ENCODE peak calls at places on chromosomes 1 and 21, in four cellular contexts. D is SK-N-SH, S is K562, G is GM12891. E is an unnamed sample.

GRCh38 chr1:13737388-13737787 is 37.4 kb downstream of the PRDM2 start:
- DNase-seq in D (no peak), S (no peak), G (no peak), E (no peak)

GRCh38 chr1:200143347-200143746 is 115.8 kb downstream of the NR5A2 start:
- DNase-seq in D (no peak), S (no peak), G (no peak), E (no peak)

GRCh38 chr1:76419603-76420002 is 345.1 kb downstream of the ST6GALNAC3 start:
- DNase-seq in D (no peak), S (no peak), G (no peak), E (no peak)

GRCh38 chr1:170929835-170930554 is 5.3 kb upstream of the MROH9 start:
- DNase-seq in D (peak), S (peak), G (peak), E (peak)

GRCh38 chr1:108742268-108742667 is 4.2 kb upstream of the STXBP3 start:
- DNase-seq in D (no peak), S (no peak), G (no peak), E (no peak)

GRCh38 chr1:19505694-19506457 is 20.5 kb upstream of the CAPZB start:
- DNase-seq in D (no peak), S (no peak), G (no peak), E (no peak)

GRCh38 chr1:89728381-89728780 is 92.5 kb upstream of the LRRC8D start:
- DNase-seq in D (no peak), S (no peak), G (no peak), E (no peak)

GRCh38 chr1:109392788-109393580 is 4.7 kb downstream of the SORT1 start:
- DNase-seq in D (no peak), S (peak), G (no peak), E (no peak)

GRCh38 chr1:40153073-40153770 is 8.0 kb upstream of the RLF start:
- DNase-seq in D (peak), S (peak), G (no peak), E (no peak)

GRCh38 chr1:3857791-3858129 is 484 bp downstream of the DFFB start:
- DNase-seq in D (no peak), S (no peak), G (no peak), E (peak)

GRCh38 chr1:26483980-26484379 is 11.7 kb downstream of the HMGN2 start:
- DNase-seq in D (no peak), S (no peak), G (no peak), E (no peak)

GRCh38 chr1:87044840-87045239 is 130.4 kb downstream of the HS2ST1 start:
- DNase-seq in D (no peak), S (no peak), G (no peak), E (no peak)

GRCh38 chr21:46157396-46157986 is 2.1 kb upstream of the FTCD start:
- DNase-seq in D (no peak), S (no peak), G (no peak), E (no peak)

GRCh38 chr1:242828828-242829227 is 304.3 kb upstream of the PLD5 start:
- DNase-seq in D (no peak), S (no peak), G (no peak), E (no peak)

GRCh38 chr1:93207211-93207610 is 26.7 kb downstream of the CCDC18 start:
- DNase-seq in D (no peak), S (no peak), G (no peak), E (no peak)

GRCh38 chr1:15090373-15090772 is 63.2 kb upstream of the TMEM51 start:
- DNase-seq in D (no peak), S (no peak), G (peak), E (no peak)

GRCh38 chr1:209652873-209653401 is 712 bp upstream of the LAMB3 start:
- DNase-seq in D (no peak), S (peak), G (no peak), E (no peak)

GRCh38 chr1:115301438-115302020 is 36.5 kb downstream of the NGF start:
- DNase-seq in D (no peak), S (no peak), G (no peak), E (no peak)

GRCh38 chr1:238052496-238053266 is 162.0 kb upstream of the ZP4 start:
- DNase-seq in D (no peak), S (no peak), G (no peak), E (no peak)

GRCh38 chr1:12480748-12481362 is 137.2 kb downstream of the DHRS3 start:
- DNase-seq in D (no peak), S (peak), G (no peak), E (no peak)

GRCh38 chr1:165143437-165144065 is 213.0 kb downstream of the LMX1A start:
- DNase-seq in D (no peak), S (peak), G (no peak), E (no peak)

GRCh38 chr1:40965531-40965930 is 14.0 kb upstream of the CTPS1 start:
- DNase-seq in D (no peak), S (no peak), G (no peak), E (no peak)

GRCh38 chr1:118116401-118116800 is 68.6 kb downstream of the SPAG17 start:
- DNase-seq in D (no peak), S (no peak), G (no peak), E (no peak)

GRCh38 chr1:48823161-48823560 is 46.5 kb upstream of the BEND5 start:
- DNase-seq in D (no peak), S (no peak), G (no peak), E (no peak)

GRCh38 chr1:27719286-27720251 is 6.2 kb upstream of the FAM76A start:
- DNase-seq in D (peak), S (no peak), G (no peak), E (no peak)

GRCh38 chr1:39043513-39043912 is 17.4 kb downstream of the NDUFS5 start:
- DNase-seq in D (no peak), S (no peak), G (no peak), E (no peak)

GRCh38 chr1:39046811-39047210 is 20.7 kb downstream of the NDUFS5 start:
- DNase-seq in D (no peak), S (no peak), G (no peak), E (no peak)

GRCh38 chr1:39044762-39045161 is 18.6 kb downstream of the NDUFS5 start:
- DNase-seq in D (no peak), S (peak), G (no peak), E (no peak)

GRCh38 chr1:39047374-39048229 is 21.5 kb downstream of the NDUFS5 start:
- DNase-seq in D (no peak), S (peak), G (no peak), E (no peak)

GRCh38 chr1:39045231-39045630 is 19.1 kb downstream of the NDUFS5 start:
- DNase-seq in D (no peak), S (no peak), G (no peak), E (no peak)
- TF ChIP-seq TAF1 in D (no peak), S (no peak), G (no peak), E (no peak)

DNA sequence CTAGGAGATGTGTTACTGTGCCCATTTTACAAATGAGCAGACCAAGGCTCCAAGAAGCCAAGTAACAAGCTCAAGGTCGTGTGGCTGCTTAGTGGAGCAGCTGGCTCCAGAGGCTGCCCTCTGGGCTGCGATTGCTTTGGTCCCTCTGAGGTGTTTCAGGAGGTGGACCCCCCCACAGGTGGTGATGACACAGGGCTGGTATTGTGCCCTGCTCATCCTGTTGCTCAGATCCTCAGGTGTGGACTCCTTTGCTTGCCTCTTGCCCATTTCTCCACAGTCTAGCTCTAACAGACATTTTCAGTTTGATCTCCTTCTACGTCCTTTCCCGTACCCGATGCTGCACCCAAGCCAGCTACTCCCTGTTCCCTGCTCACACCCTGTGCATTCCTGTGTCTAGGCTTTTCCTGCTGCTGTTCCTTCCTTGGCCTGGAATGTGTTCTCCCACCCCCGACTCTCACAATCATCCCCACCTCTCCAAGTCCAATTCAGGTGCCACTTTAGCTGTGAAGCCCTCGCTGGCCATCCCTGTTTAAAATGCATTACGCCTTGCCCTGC is 28.1 kb upstream of the GRHL3 start:
- DNase-seq in D (no peak), S (no peak), G (no peak), E (no peak)
- TF ChIP-seq TAF1 in D (no peak), S (no peak), G (no peak), E (no peak)

GRCh38 chr1:6483010-6483760 is 8.3 kb downstream of the PLEKHG5 start:
- DNase-seq in D (no peak), S (no peak), G (no peak), E (no peak)
- TF ChIP-seq TAF1 in D (no peak), S (no peak), G (no peak), E (no peak)

DNA sequence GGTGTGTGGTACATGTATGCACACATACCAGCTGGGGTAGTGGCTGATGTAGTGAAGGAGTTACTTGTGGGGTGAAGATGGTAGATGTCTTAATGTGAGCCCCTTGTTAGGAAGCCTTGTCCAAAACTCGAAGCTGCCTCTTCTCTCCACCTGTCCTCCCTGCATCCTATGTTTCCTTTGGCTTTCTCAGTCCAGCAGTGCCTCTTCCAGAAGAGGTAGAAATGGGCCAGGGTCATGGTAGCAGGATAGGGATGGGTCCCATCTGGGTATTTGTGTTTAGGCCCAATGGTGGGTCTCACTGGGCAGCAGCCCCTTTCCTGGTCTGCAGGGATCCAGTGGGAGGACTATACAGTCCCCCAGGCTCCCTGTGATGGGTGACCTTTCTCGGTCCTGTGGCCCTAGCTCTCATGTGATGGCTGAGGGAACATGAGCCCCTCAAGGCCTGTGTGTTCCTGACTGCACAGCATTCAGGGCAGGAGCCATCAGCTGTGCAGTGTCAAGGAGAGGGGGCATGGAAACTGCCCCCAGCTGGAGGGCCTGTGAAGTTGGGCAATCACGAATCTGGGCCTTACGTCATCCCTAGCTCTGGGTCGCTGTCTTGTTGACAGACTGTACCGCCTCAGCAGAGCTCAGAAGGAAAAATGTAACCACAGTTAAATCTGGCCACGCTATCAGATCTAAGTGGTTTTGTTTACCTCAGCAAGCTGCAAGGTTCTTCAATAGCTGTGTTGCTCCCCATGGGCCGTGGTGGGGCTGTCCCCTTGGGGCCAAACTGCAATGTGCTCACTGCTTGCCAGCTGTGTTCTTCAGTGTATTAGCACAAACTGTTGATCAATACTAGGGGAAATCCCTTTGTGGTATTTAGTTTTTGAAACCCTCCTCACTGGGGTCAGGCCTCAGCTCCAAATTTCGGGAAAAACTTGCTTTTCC is 82.7 kb downstream of the NOS1AP start:
- DNase-seq in D (no peak), S (no peak), G (no peak), E (no peak)
- TF ChIP-seq TAF1 in D (no peak), S (no peak), G (no peak), E (no peak)

DNA sequence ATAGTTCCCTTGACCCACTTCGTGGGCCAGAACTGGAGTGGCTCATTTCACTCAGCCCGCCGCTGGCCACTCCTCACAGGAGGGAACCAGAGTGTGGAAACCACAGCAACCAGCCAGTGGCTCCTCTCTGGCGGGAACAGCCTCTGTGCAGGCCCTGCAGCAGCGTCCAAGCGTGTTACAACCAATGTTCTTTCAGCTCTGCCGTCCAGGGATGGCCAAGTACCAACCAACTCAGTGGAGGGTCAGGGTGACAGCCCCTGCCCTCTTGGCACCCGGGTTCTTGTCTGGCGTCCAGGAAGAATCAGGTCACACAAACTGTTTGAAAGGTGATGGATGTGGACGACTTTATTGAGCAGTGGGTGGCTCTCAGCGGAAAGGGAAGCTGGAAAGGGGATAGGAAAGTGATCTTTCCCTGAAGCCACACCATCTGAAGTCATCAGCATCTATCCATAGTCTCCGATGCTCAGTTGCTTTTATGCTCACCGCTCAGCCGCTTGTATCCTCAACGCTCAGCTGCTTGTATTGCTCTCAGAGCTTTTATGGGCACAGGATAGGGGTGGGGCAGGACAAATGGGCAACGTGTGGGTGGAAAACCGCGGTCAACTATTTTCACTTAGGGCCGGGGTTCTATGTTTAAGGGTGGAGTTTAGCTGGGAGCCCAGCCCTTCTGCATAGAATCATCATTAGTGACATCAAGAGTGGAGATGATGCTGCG is 250.2 kb downstream of the RRAGC start:
- DNase-seq in D (no peak), S (no peak), G (no peak), E (no peak)
- TF ChIP-seq TAF1 in D (no peak), S (no peak), G (no peak), E (no peak)

DNA sequence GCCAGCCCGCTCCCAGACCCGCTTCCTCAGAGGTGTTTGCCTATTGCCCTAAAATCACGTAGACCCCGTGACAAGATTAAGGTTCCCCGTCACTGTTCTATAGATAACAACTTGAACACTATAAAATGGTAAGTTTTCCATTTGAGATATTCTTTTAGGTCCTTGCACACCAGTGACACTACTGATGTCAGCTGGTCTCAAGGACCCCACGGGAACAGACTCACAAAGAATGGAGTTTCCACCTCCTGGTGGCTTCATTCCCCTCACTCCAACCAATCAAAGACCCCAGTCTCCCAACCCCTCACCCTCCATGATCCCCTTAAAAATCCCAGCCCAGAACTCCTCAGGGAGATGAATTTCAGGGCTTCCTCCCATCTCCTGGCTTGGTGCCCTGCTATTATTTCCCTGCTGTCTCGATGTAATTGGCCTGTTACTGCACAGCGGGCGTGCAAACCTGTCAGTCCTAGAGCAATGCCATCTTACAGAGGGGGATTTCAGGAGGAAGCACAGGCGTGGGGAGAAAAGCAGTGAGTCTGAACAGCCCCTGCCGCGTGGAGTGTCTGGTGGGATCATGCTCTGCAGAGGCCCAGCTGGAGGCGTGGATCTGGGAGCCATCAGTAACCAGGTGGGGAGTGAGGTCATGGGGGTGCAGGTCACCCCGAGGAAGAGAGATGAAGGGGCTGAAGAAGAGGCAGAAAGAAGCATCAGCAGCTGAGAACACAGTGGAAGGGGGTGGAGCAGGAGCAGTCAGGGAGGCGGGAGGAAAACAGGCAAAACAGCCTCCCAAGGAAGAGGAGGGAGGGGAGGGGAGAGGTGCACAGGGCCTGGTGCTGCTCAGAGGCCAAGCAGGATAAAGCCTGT is 35.1 kb upstream of the LBR start:
- DNase-seq in D (peak), S (no peak), G (no peak), E (no peak)
- TF ChIP-seq TAF1 in D (no peak), S (no peak), G (no peak), E (no peak)